ENCODE peak calls at places on chromosomes 6 and 20, in four cellular contexts. I is lower leg skin, W is HepG2, Z is D721Med. C is an unnamed sample.
A peak's percentile ranks its signal among the peaks of the same experiment; 100 is the strongest.

GRCh38 chr6:56482525-56482924 is 160.2 kb downstream of the DST start:
- DNase-seq in W (peak; percentile 90), Z (no peak), I (no peak), C (no peak)

GRCh38 chr20:49393803-49394202 is 88.7 kb downstream of the KCNB1 start:
- DNase-seq in Z (no peak), W (no peak), I (no peak), C (no peak)

GRCh38 chr6:56241106-56241812 is 6.1 kb downstream of the COL21A1 start:
- DNase-seq in W (no peak), I (no peak), Z (no peak), C (no peak)

GRCh38 chr6:151772436-151772835 is 35.0 kb upstream of the ESR1 start:
- DNase-seq in Z (no peak), W (no peak), I (no peak), C (no peak)

GRCh38 chr20:62429455-62430310 is 2.3 kb upstream of the RBBP8NL start:
- DNase-seq in W (no peak), Z (no peak), I (no peak), C (no peak)

GRCh38 chr6:105902401-105903031 is 183.6 kb upstream of the PRDM1 start:
- DNase-seq in I (no peak), Z (no peak), W (no peak), C (no peak)

GRCh38 chr20:13772529-13772928 is 12.2 kb downstream of the ESF1 start:
- DNase-seq in I (no peak), Z (no peak), W (no peak), C (no peak)

GRCh38 chr20:38770970-38771369 is 22.7 kb downstream of the ACTR5 start:
- DNase-seq in W (no peak), I (no peak), Z (no peak), C (no peak)

GRCh38 chr6:98566126-98566525 is 268.2 kb upstream of the POU3F2 start:
- DNase-seq in W (no peak), Z (no peak), I (no peak), C (no peak)

GRCh38 chr6:56866917-56867522 is 87.9 kb upstream of the BEND6 start:
- DNase-seq in I (no peak), Z (no peak), W (no peak), C (no peak)

GRCh38 chr6:90420495-90420894 is 123.9 kb upstream of the BACH2 start:
- DNase-seq in W (no peak), I (no peak), Z (no peak), C (no peak)

GRCh38 chr6:147136057-147136456 is 68.2 kb upstream of the STXBP5 start:
- DNase-seq in Z (no peak), I (no peak), W (no peak), C (no peak)

GRCh38 chr20:41738584-41739193 is 120.5 kb upstream of the CHD6 start:
- DNase-seq in Z (no peak), I (peak; percentile 76), W (peak; percentile 49), C (no peak)

GRCh38 chr20:51525241-51526104 is 17.0 kb downstream of the NFATC2 start:
- DNase-seq in W (no peak), I (no peak), Z (no peak), C (no peak)

GRCh38 chr6:41746068-41746467 is 1.1 kb downstream of the PGC start:
- DNase-seq in W (no peak), Z (no peak), I (no peak), C (no peak)

GRCh38 chr6:111114484-111114883 is 27.2 kb downstream of the SLC16A10 start:
- DNase-seq in I (no peak), Z (no peak), W (no peak), C (no peak)

GRCh38 chr6:80165143-80165542 is 58.7 kb downstream of the BCKDHB start:
- DNase-seq in I (no peak), Z (no peak), W (no peak), C (no peak)

GRCh38 chr6:11416936-11417576 is 120.5 kb upstream of the TMEM170B start:
- DNase-seq in I (no peak), Z (no peak), W (no peak), C (no peak)

GRCh38 chr20:19072988-19073387 is 139.5 kb upstream of the SLC24A3 start:
- DNase-seq in Z (no peak), I (peak; percentile 57), W (no peak), C (no peak)

GRCh38 chr6:149566372-149567193 is at the start of gene GINM1:
- DNase-seq in Z (peak; percentile 36), I (peak; percentile 91), W (peak; percentile 44), C (peak; percentile 34)

GRCh38 chr6:38671885-38672467 is 31.0 kb downstream of the GLO1 start:
- DNase-seq in Z (peak; percentile 41), I (no peak), W (peak; percentile 43), C (no peak)

GRCh38 chr20:20024942-20025341 is 7.8 kb downstream of the NAA20 start:
- DNase-seq in I (no peak), W (no peak), Z (no peak), C (no peak)

GRCh38 chr6:15536201-15536955 is 126.5 kb downstream of the DTNBP1 start:
- DNase-seq in I (peak; percentile 54), Z (no peak), W (no peak), C (no peak)

GRCh38 chr6:1237636-1238035 is 74.3 kb upstream of the FOXQ1 start:
- DNase-seq in Z (no peak), W (no peak), I (no peak), C (no peak)

GRCh38 chr6:127550403-127550802 is 26.6 kb upstream of the C6orf58 start:
- DNase-seq in I (no peak), Z (no peak), W (no peak), C (no peak)

GRCh38 chr20:44703183-44703925 is 11.8 kb upstream of the CCN5 start:
- DNase-seq in Z (no peak), I (no peak), W (no peak), C (no peak)

DNA sequence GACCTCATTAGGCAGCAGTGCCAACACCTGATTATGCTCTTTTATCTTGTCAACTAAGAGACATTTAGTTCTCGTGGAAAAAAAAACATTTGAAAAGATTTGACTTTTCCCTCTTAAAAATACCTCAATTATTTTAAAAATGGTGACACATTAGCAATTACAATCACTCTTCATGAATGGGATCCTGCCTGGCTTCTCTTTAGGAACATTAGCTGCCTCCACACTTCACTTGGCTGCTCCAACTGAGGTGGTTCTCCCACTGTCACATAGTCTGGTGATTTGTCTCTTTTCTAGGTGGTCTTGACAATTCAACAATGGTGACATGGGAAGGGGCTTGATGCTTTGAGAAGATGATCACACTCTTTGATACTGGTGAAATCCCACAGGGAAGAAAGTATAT is 26.2 kb upstream of the SLC35F1 start:
- DNase-seq in W (no peak), I (no peak), Z (no peak), C (no peak)
- TF ChIP-seq CTCF in W (no peak), I (no peak), Z (no peak), C (no peak)

DNA sequence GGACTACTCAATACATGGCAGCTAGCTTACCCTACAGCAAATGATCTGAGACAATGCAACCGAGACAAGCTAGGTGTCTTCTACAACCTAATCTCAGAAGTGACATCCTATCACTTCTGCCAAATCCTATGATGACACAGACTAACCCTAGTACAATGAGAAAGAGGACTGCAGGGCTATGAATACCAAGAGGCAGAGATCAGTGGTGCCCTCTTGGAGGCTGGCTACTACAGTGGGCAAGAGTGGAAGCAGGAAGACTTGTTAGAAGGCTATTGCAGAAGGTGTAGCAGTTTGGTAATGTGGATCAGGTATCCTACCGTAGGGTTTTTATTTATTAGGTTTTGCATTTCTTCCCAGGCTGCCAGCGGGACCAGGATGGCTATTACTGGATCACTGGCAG is 30.3 kb downstream of the GSS start:
- DNase-seq in W (no peak), Z (no peak), I (no peak), C (no peak)
- TF ChIP-seq CTCF in W (no peak), Z (no peak), I (no peak), C (no peak)

DNA sequence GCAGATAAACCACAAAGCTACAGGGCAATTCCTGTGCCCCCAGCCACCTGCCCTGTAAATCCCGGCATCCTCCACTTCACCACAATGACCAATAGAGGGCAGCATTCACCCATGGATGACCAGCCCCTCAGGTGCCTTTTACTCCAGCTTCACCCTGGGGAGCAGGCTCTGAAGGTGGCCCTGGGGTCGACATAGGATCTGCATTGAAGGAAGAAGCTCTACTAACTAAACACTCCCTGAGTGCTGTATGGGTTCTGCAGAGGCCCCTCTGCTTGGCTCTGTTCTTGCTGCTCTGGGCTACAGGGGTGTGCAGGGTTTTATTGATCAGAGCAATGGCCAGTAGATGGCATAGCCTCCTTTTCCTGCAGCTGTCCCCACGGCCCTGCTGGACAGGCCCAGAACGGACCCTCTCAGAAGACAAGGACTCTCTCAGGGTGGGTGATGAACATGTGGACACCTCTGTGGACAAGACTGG is 20.3 kb downstream of the CST4 start:
- DNase-seq in Z (peak; percentile 27), W (peak; percentile 84), I (peak; percentile 87), C (peak; percentile 43)
- TF ChIP-seq CTCF in Z (peak; percentile 63), W (peak; percentile 99), I (peak; percentile 36), C (no peak)

DNA sequence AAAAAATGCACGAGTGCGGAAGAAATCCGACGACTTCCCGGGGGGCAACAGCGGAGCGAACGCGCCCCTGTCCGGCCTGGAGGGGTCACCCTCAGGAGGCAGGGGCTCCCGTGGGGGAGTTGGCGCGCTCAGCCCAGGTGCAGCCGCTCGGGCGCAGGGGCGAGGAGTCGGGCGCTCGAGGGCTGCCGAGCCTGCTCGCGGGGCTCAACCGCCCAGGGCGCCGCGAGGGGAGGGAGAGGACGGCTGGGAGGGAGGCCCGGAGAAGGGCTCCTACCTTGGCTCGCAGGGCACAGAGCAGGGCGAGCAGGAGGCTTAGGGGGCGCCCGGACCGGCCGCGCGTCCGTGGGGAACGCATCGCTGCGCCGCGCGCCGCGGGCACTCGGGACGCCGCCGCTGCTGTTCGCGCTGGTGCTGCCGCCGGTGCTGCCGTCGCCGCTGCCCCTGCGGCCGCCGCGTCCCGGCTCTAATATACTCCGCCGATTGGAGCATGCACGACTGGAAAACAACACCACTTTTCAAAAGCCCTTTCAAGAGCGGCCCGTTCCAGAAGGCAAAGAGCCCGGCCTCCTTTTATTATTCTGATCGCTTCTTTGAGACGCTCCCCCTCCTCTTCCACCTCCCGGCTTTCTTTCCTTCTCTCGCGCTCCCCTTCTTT is 496 bp downstream of the JAG1 start:
- DNase-seq in Z (no peak), I (no peak), W (no peak), C (no peak)
- TF ChIP-seq CTCF in Z (no peak), I (no peak), W (peak; percentile 22), C (no peak)

C was measured in omental fat pad.